ENCODE peak calls at places on chromosomes 2 and 18, in eight cellular contexts. One of them, this sample, is unnamed.
A peak's percentile ranks its signal among the peaks of the same experiment; 100 is the strongest.

GRCh38 chr2:24315669-24316068 is 44.7 kb downstream of the ITSN2 start:
- DNase-seq in astrocyte: no peak
- DNase-seq in ascending aorta: no peak
- DNase-seq in PC-9: no peak
- DNase-seq in prostate gland: no peak
- DNase-seq in tibial nerve: no peak
- DNase-seq in CD8-positive, alpha-beta T cell: no peak
- DNase-seq in brain microvascular endothelial cell: no peak
- DNase-seq in this sample: no peak

GRCh38 chr2:195307751-195308150 is 349.3 kb upstream of the SLC39A10 start:
- DNase-seq in astrocyte: no peak
- DNase-seq in ascending aorta: no peak
- DNase-seq in PC-9: no peak
- DNase-seq in prostate gland: no peak
- DNase-seq in tibial nerve: no peak
- DNase-seq in CD8-positive, alpha-beta T cell: no peak
- DNase-seq in brain microvascular endothelial cell: no peak
- DNase-seq in this sample: no peak

GRCh38 chr2:70328921-70329561 is 27.2 kb upstream of the FAM136A start:
- DNase-seq in astrocyte: peak; percentile 20
- DNase-seq in ascending aorta: no peak
- DNase-seq in PC-9: peak; percentile 97
- DNase-seq in prostate gland: peak; percentile 22
- DNase-seq in tibial nerve: no peak
- DNase-seq in CD8-positive, alpha-beta T cell: no peak
- DNase-seq in brain microvascular endothelial cell: no peak
- DNase-seq in this sample: peak; percentile 73

GRCh38 chr2:215764441-215765048 is 248.8 kb downstream of the MREG start:
- DNase-seq in astrocyte: peak; percentile 89
- DNase-seq in ascending aorta: no peak
- DNase-seq in PC-9: no peak
- DNase-seq in prostate gland: no peak
- DNase-seq in tibial nerve: no peak
- DNase-seq in CD8-positive, alpha-beta T cell: no peak
- DNase-seq in brain microvascular endothelial cell: peak; percentile 80
- DNase-seq in this sample: no peak

GRCh38 chr2:127134235-127134634 is 27.3 kb upstream of the BIN1 start:
- DNase-seq in astrocyte: no peak
- DNase-seq in ascending aorta: no peak
- DNase-seq in PC-9: no peak
- DNase-seq in prostate gland: no peak
- DNase-seq in tibial nerve: no peak
- DNase-seq in CD8-positive, alpha-beta T cell: no peak
- DNase-seq in brain microvascular endothelial cell: no peak
- DNase-seq in this sample: no peak

GRCh38 chr2:31222086-31222485 is 4.8 kb upstream of the CAPN14 start:
- DNase-seq in astrocyte: no peak
- DNase-seq in ascending aorta: no peak
- DNase-seq in PC-9: no peak
- DNase-seq in prostate gland: no peak
- DNase-seq in tibial nerve: no peak
- DNase-seq in CD8-positive, alpha-beta T cell: no peak
- DNase-seq in brain microvascular endothelial cell: no peak
- DNase-seq in this sample: no peak

GRCh38 chr18:55083461-55083860 is 124.2 kb upstream of the CCDC68 start:
- DNase-seq in astrocyte: peak; percentile 88
- DNase-seq in ascending aorta: no peak
- DNase-seq in PC-9: no peak
- DNase-seq in prostate gland: no peak
- DNase-seq in tibial nerve: no peak
- DNase-seq in CD8-positive, alpha-beta T cell: no peak
- DNase-seq in brain microvascular endothelial cell: peak; percentile 59
- DNase-seq in this sample: no peak

GRCh38 chr2:47040662-47041061 is 114.4 kb downstream of the STPG4 start:
- DNase-seq in astrocyte: no peak
- DNase-seq in ascending aorta: no peak
- DNase-seq in PC-9: no peak
- DNase-seq in prostate gland: no peak
- DNase-seq in tibial nerve: no peak
- DNase-seq in CD8-positive, alpha-beta T cell: no peak
- DNase-seq in brain microvascular endothelial cell: no peak
- DNase-seq in this sample: no peak

GRCh38 chr18:34773378-34773777 is 63.3 kb downstream of the DTNA start:
- DNase-seq in astrocyte: peak; percentile 45
- DNase-seq in ascending aorta: no peak
- DNase-seq in PC-9: no peak
- DNase-seq in prostate gland: no peak
- DNase-seq in tibial nerve: no peak
- DNase-seq in CD8-positive, alpha-beta T cell: no peak
- DNase-seq in brain microvascular endothelial cell: peak; percentile 8
- DNase-seq in this sample: no peak

GRCh38 chr2:219987830-219988229 is 360.4 kb downstream of the SLC4A3 start:
- DNase-seq in astrocyte: peak; percentile 76
- DNase-seq in ascending aorta: no peak
- DNase-seq in PC-9: peak; percentile 45
- DNase-seq in prostate gland: no peak
- DNase-seq in tibial nerve: no peak
- DNase-seq in CD8-positive, alpha-beta T cell: no peak
- DNase-seq in brain microvascular endothelial cell: peak; percentile 97
- DNase-seq in this sample: no peak

GRCh38 chr2:114550364-114550763 is 107.9 kb downstream of the DPP10 start:
- DNase-seq in astrocyte: no peak
- DNase-seq in ascending aorta: no peak
- DNase-seq in PC-9: no peak
- DNase-seq in prostate gland: no peak
- DNase-seq in tibial nerve: no peak
- DNase-seq in CD8-positive, alpha-beta T cell: no peak
- DNase-seq in brain microvascular endothelial cell: no peak
- DNase-seq in this sample: no peak

GRCh38 chr2:71880846-71881610 is 266.6 kb downstream of the CYP26B1 start:
- DNase-seq in astrocyte: peak; percentile 77
- DNase-seq in ascending aorta: peak; percentile 70
- DNase-seq in PC-9: peak; percentile 60
- DNase-seq in prostate gland: no peak
- DNase-seq in tibial nerve: peak; percentile 32
- DNase-seq in CD8-positive, alpha-beta T cell: no peak
- DNase-seq in brain microvascular endothelial cell: peak; percentile 52
- DNase-seq in this sample: peak; percentile 24

GRCh38 chr2:218648473-218649100 is 10.8 kb downstream of the ZNF142 start:
- DNase-seq in astrocyte: peak; percentile 41
- DNase-seq in ascending aorta: no peak
- DNase-seq in PC-9: peak; percentile 46
- DNase-seq in prostate gland: peak; percentile 28
- DNase-seq in tibial nerve: peak; percentile 45
- DNase-seq in CD8-positive, alpha-beta T cell: peak; percentile 65
- DNase-seq in brain microvascular endothelial cell: peak; percentile 72
- DNase-seq in this sample: peak; percentile 41

GRCh38 chr2:142041105-142041504 is 89.7 kb downstream of the LRP1B start:
- DNase-seq in astrocyte: peak; percentile 82
- DNase-seq in ascending aorta: no peak
- DNase-seq in PC-9: no peak
- DNase-seq in prostate gland: no peak
- DNase-seq in tibial nerve: no peak
- DNase-seq in CD8-positive, alpha-beta T cell: no peak
- DNase-seq in brain microvascular endothelial cell: no peak
- DNase-seq in this sample: no peak

GRCh38 chr2:189297446-189297845 is 117.9 kb upstream of the COL5A2 start:
- DNase-seq in astrocyte: peak; percentile 98
- DNase-seq in ascending aorta: no peak
- DNase-seq in PC-9: no peak
- DNase-seq in prostate gland: no peak
- DNase-seq in tibial nerve: no peak
- DNase-seq in CD8-positive, alpha-beta T cell: no peak
- DNase-seq in brain microvascular endothelial cell: peak; percentile 17
- DNase-seq in this sample: no peak

GRCh38 chr2:231286964-231287363 is 88.5 kb downstream of the ARMC9 start:
- DNase-seq in astrocyte: no peak
- DNase-seq in ascending aorta: no peak
- DNase-seq in PC-9: no peak
- DNase-seq in prostate gland: no peak
- DNase-seq in tibial nerve: no peak
- DNase-seq in CD8-positive, alpha-beta T cell: no peak
- DNase-seq in brain microvascular endothelial cell: no peak
- DNase-seq in this sample: no peak
- H3K27ac ChIP-seq in astrocyte: no peak overlapping the region
- H3K27ac ChIP-seq in ascending aorta: no peak overlapping the region
- H3K27ac ChIP-seq in PC-9: no peak overlapping the region
- H3K27ac ChIP-seq in prostate gland: no peak overlapping the region
- H3K27ac ChIP-seq in tibial nerve: no peak overlapping the region
- H3K27ac ChIP-seq in CD8-positive, alpha-beta T cell: no peak overlapping the region
- H3K27ac ChIP-seq in brain microvascular endothelial cell: no peak overlapping the region
- H3K27ac ChIP-seq in this sample: no peak overlapping the region

GRCh38 chr2:172806426-172807008 is 70.9 kb downstream of the RAPGEF4 start:
- DNase-seq in astrocyte: peak; percentile 50
- DNase-seq in ascending aorta: no peak
- DNase-seq in PC-9: peak; percentile 68
- DNase-seq in prostate gland: peak; percentile 25
- DNase-seq in tibial nerve: no peak
- DNase-seq in CD8-positive, alpha-beta T cell: no peak
- DNase-seq in brain microvascular endothelial cell: peak; percentile 36
- DNase-seq in this sample: peak; percentile 10

GRCh38 chr2:172807011-172807410 is 71.4 kb downstream of the RAPGEF4 start:
- DNase-seq in astrocyte: no peak
- DNase-seq in ascending aorta: no peak
- DNase-seq in PC-9: no peak
- DNase-seq in prostate gland: peak; percentile 49
- DNase-seq in tibial nerve: no peak
- DNase-seq in CD8-positive, alpha-beta T cell: no peak
- DNase-seq in brain microvascular endothelial cell: no peak
- DNase-seq in this sample: no peak

DNA sequence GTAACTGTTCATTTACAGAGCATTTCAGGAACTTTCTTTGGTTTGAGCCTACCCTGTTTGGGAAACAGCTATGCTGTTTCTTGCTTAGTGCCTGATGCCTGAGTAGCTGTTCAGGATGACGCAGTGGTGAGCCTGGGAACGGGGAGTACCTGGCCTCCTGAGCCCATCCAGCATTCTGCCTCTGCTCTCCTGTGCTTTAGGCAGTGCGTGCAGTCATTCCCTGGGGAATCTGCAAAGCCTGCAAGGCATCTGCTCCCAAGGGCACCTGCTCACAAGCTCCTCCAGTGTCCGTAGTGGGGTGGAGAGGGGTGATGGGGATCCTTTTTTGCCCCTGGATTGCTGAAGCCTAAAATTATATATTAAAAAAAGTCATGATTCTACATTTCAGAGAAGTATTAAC is 68.8 kb downstream of the RAPGEF4 start:
- DNase-seq in astrocyte: no peak
- DNase-seq in ascending aorta: no peak
- DNase-seq in PC-9: no peak
- DNase-seq in prostate gland: no peak
- DNase-seq in tibial nerve: no peak
- DNase-seq in CD8-positive, alpha-beta T cell: no peak
- DNase-seq in brain microvascular endothelial cell: no peak
- DNase-seq in this sample: no peak
- TF ChIP-seq CTCF in astrocyte: no peak
- TF ChIP-seq CTCF in ascending aorta: no peak
- TF ChIP-seq CTCF in PC-9: no peak
- TF ChIP-seq CTCF in prostate gland: no peak
- TF ChIP-seq CTCF in tibial nerve: no peak
- TF ChIP-seq CTCF in CD8-positive, alpha-beta T cell: no peak
- TF ChIP-seq CTCF in brain microvascular endothelial cell: no peak
- TF ChIP-seq CTCF in this sample: no peak

DNA sequence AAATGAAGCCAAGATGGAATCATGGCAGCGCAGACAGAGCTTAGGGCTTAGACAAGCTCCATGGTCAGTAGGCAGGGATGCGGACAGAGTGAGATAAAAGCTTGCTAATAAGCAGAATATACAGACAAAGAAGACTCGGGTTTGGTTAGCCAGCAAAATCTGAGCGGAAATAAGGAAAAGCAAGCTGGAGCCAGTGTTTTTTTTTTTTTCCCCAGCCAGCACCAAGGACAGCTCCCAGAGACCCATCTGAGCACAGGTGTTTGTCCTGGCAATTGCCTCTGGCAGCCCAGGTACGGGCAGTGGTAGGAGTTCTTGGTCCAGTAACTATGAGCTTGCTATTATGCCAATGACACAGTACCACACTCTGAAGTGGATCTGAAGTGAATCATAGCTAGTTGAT is 187.6 kb downstream of the ADCYAP1 start:
- DNase-seq in astrocyte: no peak
- DNase-seq in ascending aorta: no peak
- DNase-seq in PC-9: no peak
- DNase-seq in prostate gland: no peak
- DNase-seq in tibial nerve: no peak
- DNase-seq in CD8-positive, alpha-beta T cell: no peak
- DNase-seq in brain microvascular endothelial cell: no peak
- DNase-seq in this sample: peak; percentile 22
- H3K27me3 ChIP-seq in astrocyte: no peaks in the 10 kb centered on the region
- H3K27me3 ChIP-seq in ascending aorta: no peaks in the 10 kb centered on the region
- H3K27me3 ChIP-seq in PC-9: no peaks in the 10 kb centered on the region
- H3K27me3 ChIP-seq in prostate gland: no peaks in the 10 kb centered on the region
- H3K27me3 ChIP-seq in tibial nerve: no peaks in the 10 kb centered on the region
- H3K27me3 ChIP-seq in CD8-positive, alpha-beta T cell: no peaks in the 10 kb centered on the region
- H3K27me3 ChIP-seq in brain microvascular endothelial cell: no peaks in the 10 kb centered on the region
- H3K27me3 ChIP-seq in this sample: no peaks in the 10 kb centered on the region

GRCh38 chr2:201130524-201131186 is 14.7 kb downstream of the CFLAR start:
- DNase-seq in astrocyte: peak; percentile 92
- DNase-seq in ascending aorta: no peak
- DNase-seq in PC-9: peak; percentile 81
- DNase-seq in prostate gland: no peak
- DNase-seq in tibial nerve: no peak
- DNase-seq in CD8-positive, alpha-beta T cell: peak; percentile 60
- DNase-seq in brain microvascular endothelial cell: peak; percentile 83
- DNase-seq in this sample: no peak

GRCh38 chr2:201127128-201127521 is 11.2 kb downstream of the CFLAR start:
- DNase-seq in astrocyte: no peak
- DNase-seq in ascending aorta: no peak
- DNase-seq in PC-9: no peak
- DNase-seq in prostate gland: no peak
- DNase-seq in tibial nerve: no peak
- DNase-seq in CD8-positive, alpha-beta T cell: no peak
- DNase-seq in brain microvascular endothelial cell: no peak
- DNase-seq in this sample: no peak

GRCh38 chr2:201129044-201129505 is 13.1 kb downstream of the CFLAR start:
- DNase-seq in astrocyte: peak; percentile 92
- DNase-seq in ascending aorta: no peak
- DNase-seq in PC-9: peak; percentile 65
- DNase-seq in prostate gland: no peak
- DNase-seq in tibial nerve: no peak
- DNase-seq in CD8-positive, alpha-beta T cell: no peak
- DNase-seq in brain microvascular endothelial cell: peak; percentile 76
- DNase-seq in this sample: peak; percentile 39

GRCh38 chr2:201126308-201127127 is 10.6 kb downstream of the CFLAR start:
- DNase-seq in astrocyte: peak; percentile 59
- DNase-seq in ascending aorta: no peak
- DNase-seq in PC-9: no peak
- DNase-seq in prostate gland: no peak
- DNase-seq in tibial nerve: no peak
- DNase-seq in CD8-positive, alpha-beta T cell: no peak
- DNase-seq in brain microvascular endothelial cell: no peak
- DNase-seq in this sample: no peak

DNA sequence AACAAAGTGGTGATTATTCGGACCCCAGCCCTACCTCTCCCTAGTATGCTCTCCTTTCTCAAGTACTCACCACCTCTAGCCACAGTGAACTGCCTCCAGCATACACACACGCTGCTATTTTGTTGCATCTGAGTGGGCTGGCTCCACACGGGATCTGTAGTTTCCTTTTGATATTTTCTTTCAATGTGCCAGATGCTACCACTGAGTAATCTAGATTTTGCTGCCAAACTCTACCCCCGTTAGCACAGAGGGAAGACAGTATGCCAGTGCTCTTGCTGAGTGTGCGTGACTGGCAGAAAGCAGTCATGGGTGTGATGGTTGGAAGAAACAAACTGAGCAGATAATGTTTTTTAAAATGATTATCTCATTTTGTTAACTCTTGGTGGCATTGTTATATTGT is 11.6 kb downstream of the CFLAR start:
- DNase-seq in astrocyte: peak; percentile 79
- DNase-seq in ascending aorta: no peak
- DNase-seq in PC-9: no peak
- DNase-seq in prostate gland: no peak
- DNase-seq in tibial nerve: no peak
- DNase-seq in CD8-positive, alpha-beta T cell: no peak
- DNase-seq in brain microvascular endothelial cell: no peak
- DNase-seq in this sample: no peak
- H3K27ac ChIP-seq in astrocyte: peak overlapping the region; percentile 98
- H3K27ac ChIP-seq in ascending aorta: peak overlapping the region; percentile 89
- H3K27ac ChIP-seq in PC-9: peak overlapping the region; percentile 32
- H3K27ac ChIP-seq in prostate gland: peak overlapping the region; percentile 47
- H3K27ac ChIP-seq in tibial nerve: peak overlapping the region; percentile 98
- H3K27ac ChIP-seq in CD8-positive, alpha-beta T cell: peak overlapping the region; percentile 59
- H3K27ac ChIP-seq in brain microvascular endothelial cell: peak overlapping the region; percentile 88
- H3K27ac ChIP-seq in this sample: peak overlapping the region; percentile 34